ENCODE peak calls at places on chromosomes 5 and 9, in eight cellular contexts. L is heart right ventricle, X is ovary, G is fibroblast of lung, H is endodermal cell, Y is astrocyte, O is OCI-LY7, J is Peyer's patch. K is an unnamed sample.

GRCh38 chr5:141508808-141509611 is 20.1 kb downstream of the PCDHGC5 start:
- DNase-seq in J (peak; percentile 55), O (peak; percentile 75), Y (peak; percentile 91), L (peak; percentile 60), X (peak; percentile 85), G (peak; percentile 94), H (peak; percentile 89), K (peak; percentile 84)

GRCh38 chr5:1003296-1003937 is 5.2 kb upstream of the NKD2 start:
- DNase-seq in O (no peak), H (no peak), Y (no peak), L (no peak), J (peak; percentile 65), X (peak; percentile 17), G (peak; percentile 34), K (peak; percentile 93)

GRCh38 chr5:167352801-167353200 is 938.6 kb upstream of the WWC1 start:
- DNase-seq in G (peak; percentile 2), X (no peak), Y (no peak), L (no peak), H (no peak), J (no peak), O (no peak), K (no peak)

GRCh38 chr5:134527961-134528424 is 2.5 kb downstream of the JADE2 start:
- DNase-seq in X (no peak), H (no peak), Y (no peak), O (no peak), J (no peak), G (no peak), L (no peak), K (no peak)

GRCh38 chr5:59789197-59789596 is 104.3 kb downstream of the PDE4D start:
- DNase-seq in Y (peak; percentile 34), J (no peak), L (no peak), G (peak; percentile 38), O (no peak), X (no peak), H (no peak), K (no peak)

GRCh38 chr5:96243203-96243602 is 189.8 kb downstream of the PCSK1 start:
- DNase-seq in H (no peak), Y (peak; percentile 62), X (no peak), J (no peak), L (no peak), G (peak; percentile 74), O (no peak), K (no peak)

GRCh38 chr9:19992556-19992955 is 203.7 kb upstream of the SLC24A2 start:
- DNase-seq in J (no peak), X (no peak), Y (peak; percentile 96), G (peak; percentile 96), H (no peak), L (no peak), O (no peak), K (peak; percentile 46)

GRCh38 chr9:133304477-133305377 is 29.7 kb upstream of the ABO start:
- DNase-seq in Y (no peak), J (peak; percentile 36), G (no peak), H (no peak), X (no peak), L (no peak), O (no peak), K (no peak)

GRCh38 chr9:117671468-117671867 is 32.7 kb upstream of the TLR4 start:
- DNase-seq in X (no peak), Y (no peak), G (no peak), L (no peak), O (no peak), H (no peak), J (no peak), K (no peak)

GRCh38 chr5:43616535-43616934 is 13.6 kb downstream of the NNT start:
- DNase-seq in J (no peak), L (no peak), O (no peak), Y (no peak), X (no peak), G (no peak), H (no peak), K (peak; percentile 28)

GRCh38 chr9:30301271-30301963 is 2083.0 kb upstream of the ACO1 start:
- DNase-seq in L (no peak), Y (no peak), G (no peak), J (no peak), H (no peak), X (no peak), O (no peak), K (no peak)

GRCh38 chr5:34932947-34933346 is 3.6 kb downstream of the DNAJC21 start:
- DNase-seq in Y (no peak), G (no peak), L (no peak), H (no peak), J (no peak), O (no peak), X (no peak), K (no peak)

GRCh38 chr9:130989891-130990290 is 19.1 kb upstream of the LAMC3 start:
- DNase-seq in X (no peak), Y (no peak), G (no peak), O (no peak), J (no peak), L (no peak), H (no peak), K (no peak)

GRCh38 chr5:10354048-10354872 is 765 bp downstream of the MARCHF6 start:
- DNase-seq in L (no peak), Y (peak; percentile 45), H (peak; percentile 79), J (peak; percentile 73), X (peak; percentile 49), G (peak; percentile 52), O (peak; percentile 62), K (no peak)

GRCh38 chr5:39561421-39561820 is 136.6 kb upstream of the DAB2 start:
- DNase-seq in G (no peak), L (no peak), H (no peak), J (no peak), Y (no peak), X (no peak), O (no peak), K (no peak)

GRCh38 chr5:158731014-158731413 is 368.7 kb downstream of the EBF1 start:
- DNase-seq in O (no peak), G (no peak), X (no peak), H (no peak), L (no peak), Y (no peak), J (no peak), K (no peak)

GRCh38 chr9:5269249-5269715 is 35.2 kb downstream of the RLN2 start:
- DNase-seq in J (no peak), G (peak; percentile 90), L (no peak), Y (peak; percentile 87), H (peak; percentile 63), O (no peak), X (no peak), K (peak; percentile 76)

GRCh38 chr9:131187957-131188356 is 62.6 kb downstream of the NUP214 start:
- DNase-seq in X (no peak), Y (no peak), G (no peak), H (no peak), J (no peak), L (no peak), O (no peak), K (no peak)

GRCh38 chr5:92559331-92559730 is 1021.7 kb downstream of the NR2F1-AS1 start:
- DNase-seq in H (no peak), G (no peak), Y (no peak), J (no peak), L (no peak), X (no peak), O (no peak), K (no peak)

GRCh38 chr9:88951143-88951542 is 40.1 kb upstream of the S1PR3 start:
- DNase-seq in L (no peak), X (no peak), Y (no peak), J (no peak), H (no peak), G (no peak), O (no peak), K (no peak)
- H3K4me1 ChIP-seq in L (peaks cover 17% of the 10 kb centered on the region), X (peaks cover 3% of the 10 kb centered on the region), Y (peaks cover 55% of the 10 kb centered on the region), J (peaks cover 21% of the 10 kb centered on the region), H (peaks cover 17% of the 10 kb centered on the region), G (peaks cover 13% of the 10 kb centered on the region), O (no peaks in the 10 kb centered on the region), K (no peaks in the 10 kb centered on the region)

GRCh38 chr9:124595743-124596142 is 88.5 kb upstream of the NR5A1 start:
- DNase-seq in G (no peak), O (no peak), H (no peak), J (peak; percentile 78), X (no peak), Y (no peak), L (no peak), K (no peak)

GRCh38 chr9:124594673-124595072 is 87.5 kb upstream of the NR5A1 start:
- DNase-seq in L (no peak), J (no peak), O (no peak), Y (no peak), H (no peak), G (no peak), X (no peak), K (no peak)

GRCh38 chr9:124594215-124594614 is 87.0 kb upstream of the NR5A1 start:
- DNase-seq in Y (no peak), G (no peak), L (no peak), O (no peak), X (no peak), H (no peak), J (no peak), K (no peak)

GRCh38 chr9:124593080-124594058 is 86.2 kb upstream of the NR5A1 start:
- DNase-seq in J (no peak), O (no peak), L (no peak), X (no peak), G (peak; percentile 25), Y (no peak), H (peak; percentile 77), K (no peak)

GRCh38 chr9:124590886-124591641 is 83.9 kb upstream of the NR5A1 start:
- DNase-seq in Y (no peak), G (no peak), J (no peak), H (no peak), X (no peak), O (no peak), L (no peak), K (no peak)
- H3K4me1 ChIP-seq in Y (no peaks in the 10 kb centered on the region), G (no peaks in the 10 kb centered on the region), J (peaks cover 20% of the 10 kb centered on the region), H (peaks cover 16% of the 10 kb centered on the region), X (peaks cover 4% of the 10 kb centered on the region), O (no peaks in the 10 kb centered on the region), L (peaks cover 6% of the 10 kb centered on the region), K (no peaks in the 10 kb centered on the region)

GRCh38 chr9:136088481-136088938 is 6.6 kb downstream of the NACC2 start:
- DNase-seq in J (no peak), G (no peak), L (peak; percentile 15), O (no peak), Y (no peak), X (no peak), H (no peak), K (no peak)

GRCh38 chr9:136088939-136089696 is 6.0 kb downstream of the NACC2 start:
- DNase-seq in X (no peak), J (no peak), H (no peak), L (peak; percentile 26), O (no peak), G (no peak), Y (no peak), K (no peak)

GRCh38 chr9:136086213-136086881 is 8.7 kb downstream of the NACC2 start:
- DNase-seq in L (peak; percentile 21), Y (no peak), G (no peak), O (no peak), X (no peak), H (peak; percentile 47), J (no peak), K (no peak)

GRCh38 chr9:136086951-136087740 is 7.9 kb downstream of the NACC2 start:
- DNase-seq in X (no peak), O (no peak), L (peak; percentile 9), H (no peak), G (no peak), Y (no peak), J (no peak), K (no peak)

GRCh38 chr9:136087741-136088480 is 7.2 kb downstream of the NACC2 start:
- DNase-seq in O (no peak), Y (no peak), X (peak; percentile 19), G (no peak), L (peak; percentile 28), H (no peak), J (no peak), K (no peak)
- H3K4me1 ChIP-seq in O (peaks cover 14% of the 10 kb centered on the region), Y (peaks cover 15% of the 10 kb centered on the region), X (peaks cover 3% of the 10 kb centered on the region), G (no peaks in the 10 kb centered on the region), L (peaks cover 87% of the 10 kb centered on the region), H (peaks cover 3% of the 10 kb centered on the region), J (peaks cover 71% of the 10 kb centered on the region), K (no peaks in the 10 kb centered on the region)

GRCh38 chr9:88748566-88749238 is 213.7 kb downstream of the NXNL2 start:
- DNase-seq in G (peak; percentile 69), Y (peak; percentile 65), L (peak; percentile 61), O (no peak), H (no peak), J (peak; percentile 54), X (peak; percentile 40), K (no peak)
- H3K4me1 ChIP-seq in G (peaks cover 32% of the 10 kb centered on the region), Y (peaks cover 33% of the 10 kb centered on the region), L (peaks cover 8% of the 10 kb centered on the region), O (no peaks in the 10 kb centered on the region), H (peaks cover 3% of the 10 kb centered on the region), J (peaks cover 15% of the 10 kb centered on the region), X (peaks cover 7% of the 10 kb centered on the region), K (no peaks in the 10 kb centered on the region)